ENCODE peak calls at places on chromosomes 2 and 18, in seven cellular contexts. One of them, this sample, is unnamed.

GRCh38 chr2:74516070-74516633 is 1.9 kb downstream of the TLX2 start:
- DNase-seq in neural crest cell: no peak
- DNase-seq in GM13976: peak
- DNase-seq in foreskin fibroblast: peak
- DNase-seq in Caki2: no peak
- DNase-seq in thoracic aorta: no peak
- DNase-seq in stimulated activated CD4-positive, alpha-beta T cell treated with anti-CD3 and anti-CD28 coated beads, Interleukin-15, amount 100 ng/mL, for 24 hours: peak
- DNase-seq in this sample: peak

GRCh38 chr18:74141638-74142037 is 6.0 kb downstream of the FBXO15 start:
- DNase-seq in neural crest cell: no peak
- DNase-seq in GM13976: no peak
- DNase-seq in foreskin fibroblast: no peak
- DNase-seq in Caki2: no peak
- DNase-seq in thoracic aorta: no peak
- DNase-seq in stimulated activated CD4-positive, alpha-beta T cell treated with anti-CD3 and anti-CD28 coated beads, Interleukin-15, amount 100 ng/mL, for 24 hours: no peak
- DNase-seq in this sample: no peak

GRCh38 chr2:53842891-53843290 is 16.9 kb downstream of the GPR75 start:
- DNase-seq in neural crest cell: no peak
- DNase-seq in GM13976: no peak
- DNase-seq in foreskin fibroblast: no peak
- DNase-seq in Caki2: no peak
- DNase-seq in thoracic aorta: no peak
- DNase-seq in stimulated activated CD4-positive, alpha-beta T cell treated with anti-CD3 and anti-CD28 coated beads, Interleukin-15, amount 100 ng/mL, for 24 hours: no peak
- DNase-seq in this sample: no peak

GRCh38 chr18:2050702-2051201 is 520.6 kb downstream of the METTL4 start:
- DNase-seq in neural crest cell: no peak
- DNase-seq in GM13976: no peak
- DNase-seq in foreskin fibroblast: no peak
- DNase-seq in Caki2: peak
- DNase-seq in thoracic aorta: no peak
- DNase-seq in stimulated activated CD4-positive, alpha-beta T cell treated with anti-CD3 and anti-CD28 coated beads, Interleukin-15, amount 100 ng/mL, for 24 hours: peak
- DNase-seq in this sample: no peak

GRCh38 chr2:159111346-159111922 is 143.0 kb downstream of the TANC1 start:
- DNase-seq in neural crest cell: no peak
- DNase-seq in GM13976: no peak
- DNase-seq in foreskin fibroblast: peak
- DNase-seq in Caki2: no peak
- DNase-seq in thoracic aorta: no peak
- DNase-seq in stimulated activated CD4-positive, alpha-beta T cell treated with anti-CD3 and anti-CD28 coated beads, Interleukin-15, amount 100 ng/mL, for 24 hours: no peak
- DNase-seq in this sample: no peak

GRCh38 chr2:176128172-176129012 is 1.1 kb upstream of the HOXD8 start:
- DNase-seq in neural crest cell: no peak
- DNase-seq in GM13976: no peak
- DNase-seq in foreskin fibroblast: no peak
- DNase-seq in Caki2: no peak
- DNase-seq in thoracic aorta: no peak
- DNase-seq in stimulated activated CD4-positive, alpha-beta T cell treated with anti-CD3 and anti-CD28 coated beads, Interleukin-15, amount 100 ng/mL, for 24 hours: no peak
- DNase-seq in this sample: no peak

GRCh38 chr2:148989882-148990493 is 48.5 kb upstream of the LYPD6B start:
- DNase-seq in neural crest cell: peak
- DNase-seq in GM13976: peak
- DNase-seq in foreskin fibroblast: peak
- DNase-seq in Caki2: peak
- DNase-seq in thoracic aorta: no peak
- DNase-seq in stimulated activated CD4-positive, alpha-beta T cell treated with anti-CD3 and anti-CD28 coated beads, Interleukin-15, amount 100 ng/mL, for 24 hours: peak
- DNase-seq in this sample: peak

GRCh38 chr2:109209941-109210340 is 80.9 kb downstream of the SH3RF3 start:
- DNase-seq in neural crest cell: no peak
- DNase-seq in GM13976: no peak
- DNase-seq in foreskin fibroblast: no peak
- DNase-seq in Caki2: no peak
- DNase-seq in thoracic aorta: no peak
- DNase-seq in stimulated activated CD4-positive, alpha-beta T cell treated with anti-CD3 and anti-CD28 coated beads, Interleukin-15, amount 100 ng/mL, for 24 hours: no peak
- DNase-seq in this sample: no peak

GRCh38 chr2:235889302-235889630 is 278.9 kb downstream of the GBX2 start:
- DNase-seq in neural crest cell: no peak
- DNase-seq in GM13976: no peak
- DNase-seq in foreskin fibroblast: no peak
- DNase-seq in Caki2: no peak
- DNase-seq in thoracic aorta: no peak
- DNase-seq in stimulated activated CD4-positive, alpha-beta T cell treated with anti-CD3 and anti-CD28 coated beads, Interleukin-15, amount 100 ng/mL, for 24 hours: no peak
- DNase-seq in this sample: no peak

This sample was measured in GM12865.